ENCODE peak calls at places on chromosomes 6 and 20, in four cellular contexts. X is ovary, K is brain microvascular endothelial cell, G is fibroblast of pulmonary artery. W is an unnamed sample.

GRCh38 chr6:99412065-99412464 is 13.0 kb downstream of the PNISR start:
- DNase-seq in X (no peak), K (no peak), G (no peak), W (no peak)

GRCh38 chr6:146887447-146888077 is 288.8 kb downstream of the ADGB start:
- DNase-seq in X (no peak), K (no peak), G (peak; percentile 61), W (peak; percentile 20)

GRCh38 chr20:53972179-53972578 is 98.2 kb downstream of the BCAS1 start:
- DNase-seq in X (no peak), K (no peak), G (no peak), W (no peak)

GRCh38 chr6:136921936-136922679 is at the start of gene SLC35D3:
- DNase-seq in X (no peak), K (no peak), G (no peak), W (no peak)

GRCh38 chr20:57795347-57795697 is 85.5 kb upstream of the PMEPA1 start:
- DNase-seq in X (no peak), K (peak; percentile 13), G (peak; percentile 3), W (peak; percentile 24)

GRCh38 chr6:3324262-3324942 is 65.7 kb downstream of the PSMG4 start:
- DNase-seq in X (no peak), K (peak; percentile 99), G (peak; percentile 96), W (peak; percentile 60)

GRCh38 chr6:141498980-141499379 is 633.7 kb upstream of the GJE1 start:
- DNase-seq in X (no peak), K (no peak), G (no peak), W (peak; percentile 8)

GRCh38 chr6:138465007-138465645 is 34.2 kb downstream of the NHSL1 start:
- DNase-seq in X (no peak), K (peak; percentile 97), G (peak; percentile 92), W (peak; percentile 95)

GRCh38 chr6:122653094-122653493 is 42.9 kb downstream of the PKIB start:
- DNase-seq in X (no peak), K (peak; percentile 55), G (no peak), W (no peak)

GRCh38 chr20:45940469-45940868 is 6.0 kb downstream of the PCIF1 start:
- DNase-seq in X (no peak), K (no peak), G (no peak), W (no peak)

GRCh38 chr6:169923468-169924464 is 172.3 kb downstream of the ERMARD start:
- DNase-seq in X (no peak), K (no peak), G (no peak), W (no peak)

GRCh38 chr20:61719691-61720347 is 345.9 kb downstream of the TAF4 start:
- DNase-seq in X (no peak), K (no peak), G (no peak), W (no peak)

GRCh38 chr6:7496266-7496875 is 45.1 kb upstream of the DSP start:
- DNase-seq in X (no peak), K (no peak), G (no peak), W (no peak)

GRCh38 chr20:48850681-48851299 is 23.0 kb upstream of the PREX1 start:
- DNase-seq in X (no peak), K (no peak), G (no peak), W (no peak)

GRCh38 chr6:108667984-108668383 is 107.3 kb downstream of the FOXO3 start:
- DNase-seq in X (no peak), K (peak; percentile 47), G (peak; percentile 55), W (peak; percentile 50)

GRCh38 chr20:17648306-17648646 is 33.8 kb downstream of the RRBP1 start:
- DNase-seq in X (peak; percentile 38), K (no peak), G (no peak), W (no peak)

GRCh38 chr20:56299362-56299761 is 50.8 kb downstream of the MC3R start:
- DNase-seq in X (no peak), K (no peak), G (no peak), W (no peak)

GRCh38 chr20:46260480-46260879 is 47.8 kb downstream of the CDH22 start:
- DNase-seq in X (no peak), K (no peak), G (no peak), W (peak; percentile 23)

GRCh38 chr20:49591217-49591865 is 23.4 kb upstream of the PTGIS start:
- DNase-seq in X (no peak), K (peak; percentile 47), G (peak; percentile 90), W (no peak)

GRCh38 chr20:38617011-38617829 is 15.6 kb downstream of the ARHGAP40 start:
- DNase-seq in X (no peak), K (peak; percentile 37), G (no peak), W (peak; percentile 6)

GRCh38 chr6:19906161-19906560 is 69.0 kb downstream of the ID4 start:
- DNase-seq in X (no peak), K (no peak), G (peak; percentile 6), W (peak; percentile 35)

GRCh38 chr6:128414943-128415342 is 105.5 kb downstream of the PTPRK start:
- DNase-seq in X (no peak), K (no peak), G (no peak), W (no peak)

GRCh38 chr6:148524509-148524908 is 181.9 kb downstream of the SASH1 start:
- DNase-seq in X (no peak), K (peak; percentile 76), G (peak; percentile 66), W (peak; percentile 86)

GRCh38 chr6:29017428-29017802 is 12.3 kb upstream of the ZNF311 start:
- DNase-seq in X (no peak), K (no peak), G (no peak), W (no peak)
- H3K4me3 ChIP-seq in X (no peak overlapping the region), K (no peak overlapping the region), G (no peak overlapping the region), W (no peak overlapping the region)

GRCh38 chr6:27630727-27631613 is 158.1 kb upstream of the ZNF184 start:
- DNase-seq in X (peak; percentile 35), K (peak; percentile 82), G (peak; percentile 57), W (no peak)
- TF ChIP-seq CTCF in X (no peak), K (peak; percentile 51), G (no peak), W (no peak)

DNA sequence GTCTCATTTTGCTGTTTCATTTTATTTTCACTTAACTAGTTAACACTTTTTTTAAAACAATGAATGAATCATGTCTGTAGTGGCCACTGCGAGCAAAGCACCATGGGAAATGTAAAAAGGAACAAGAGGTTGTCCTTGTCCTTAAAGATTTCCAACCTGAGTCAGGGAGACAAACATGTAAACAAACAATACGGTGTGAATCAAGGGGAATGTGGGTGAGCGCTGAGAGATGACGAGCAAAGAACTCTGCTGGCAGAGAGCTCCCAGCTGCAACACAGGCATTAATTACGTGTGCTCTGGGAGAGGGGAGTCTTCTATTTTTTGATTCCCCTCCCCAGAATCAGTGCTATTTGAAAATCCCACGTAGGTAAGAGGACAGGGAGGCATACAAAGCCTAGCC is 84.3 kb downstream of the ATXN1 start:
- DNase-seq in X (no peak), K (peak; percentile 37), G (peak; percentile 79), W (peak; percentile 70)
- H3K4me3 ChIP-seq in X (no peak overlapping the region), K (no peak overlapping the region), G (no peak overlapping the region), W (no peak overlapping the region)

DNA sequence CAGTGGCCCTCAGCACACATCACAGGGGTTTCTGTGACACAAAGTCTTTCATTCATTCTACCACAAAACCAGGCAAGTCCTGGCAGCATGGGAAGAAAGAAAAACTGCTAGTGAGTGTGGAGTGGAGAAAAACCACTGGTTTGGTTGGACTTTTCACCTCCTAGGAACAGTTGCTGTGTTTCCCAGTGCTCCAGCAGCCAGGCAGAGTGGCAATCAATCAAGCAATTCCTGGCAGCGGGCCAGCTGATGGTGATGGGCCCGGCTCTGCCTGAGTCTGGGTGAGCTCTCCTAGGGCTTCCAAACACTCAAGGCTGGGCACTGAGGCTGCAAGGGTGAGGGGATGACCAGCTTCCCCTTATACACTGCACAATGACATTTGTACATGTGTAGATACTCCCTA is 156.7 kb downstream of the UNC5CL start:
- DNase-seq in X (no peak), K (no peak), G (no peak), W (no peak)
- TF ChIP-seq CTCF in X (no peak), K (no peak), G (no peak), W (no peak)

GRCh38 chr20:36835453-36836198 is 40.3 kb upstream of the TLDC2 start:
- DNase-seq in X (peak; percentile 93), K (peak; percentile 92), G (peak; percentile 95), W (peak; percentile 93)
- H3K4me3 ChIP-seq in X (no peak overlapping the region), K (peak overlapping the region; percentile 29), G (no peak overlapping the region), W (peak overlapping the region; percentile 36)

GRCh38 chr20:60490184-60490583 is 532.0 kb downstream of the CDH26 start:
- DNase-seq in X (no peak), K (no peak), G (no peak), W (no peak)
- TF ChIP-seq CTCF in X (no peak), K (no peak), G (no peak), W (no peak)

DNA sequence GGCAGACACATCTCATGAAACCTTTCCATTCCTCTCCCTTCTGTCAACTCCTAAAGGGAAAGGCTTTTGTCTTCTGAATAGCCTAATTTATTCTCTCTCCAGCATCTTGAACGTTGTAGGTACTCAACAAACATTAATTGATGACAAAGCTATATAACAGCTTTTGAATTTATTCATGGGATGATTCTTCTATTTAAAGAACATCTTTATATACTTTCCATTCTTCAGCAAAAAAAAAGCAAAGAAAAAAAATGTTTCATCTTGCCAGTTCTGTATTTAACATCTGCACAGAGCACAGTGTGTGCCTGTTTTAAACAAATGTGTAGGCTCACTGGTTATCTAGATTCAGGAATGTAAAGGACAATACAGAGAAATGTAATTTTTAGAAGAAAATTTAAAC is 648.7 kb downstream of the KIF16B start:
- DNase-seq in X (no peak), K (no peak), G (no peak), W (no peak)
- H3K4me3 ChIP-seq in X (no peak overlapping the region), K (no peak overlapping the region), G (no peak overlapping the region), W (no peak overlapping the region)